ENCODE peak calls at places on chromosome 22, in seven cellular contexts. K is AG04450; H is naive thymus-derived CD4-positive, alpha-beta T cell; L is midbrain; J is HEK293T; N is KG1; W is fibroblast of pulmonary artery. Y is an unnamed sample.

GRCh38 chr22:27810566-27810965 is 9.0 kb upstream of the MN1 start:
- DNase-seq in W (peak), N (no peak), K (peak), L (no peak), H (no peak), J (no peak), Y (no peak)

GRCh38 chr22:50233223-50233622 is 11.6 kb downstream of the TUBGCP6 start:
- DNase-seq in K (no peak), W (no peak), N (no peak), J (no peak), L (no peak), H (no peak), Y (no peak)

GRCh38 chr22:27986937-27987336 is 67.9 kb upstream of the PITPNB start:
- DNase-seq in N (no peak), W (no peak), K (no peak), J (no peak), H (no peak), L (no peak), Y (no peak)

GRCh38 chr22:45376009-45376408 is 37.4 kb downstream of the SMC1B start:
- DNase-seq in H (no peak), W (no peak), L (no peak), K (no peak), N (no peak), J (no peak), Y (no peak)

GRCh38 chr22:45268167-45268957 is 16.4 kb upstream of the UPK3A start:
- DNase-seq in L (no peak), H (no peak), J (peak), N (no peak), W (no peak), K (no peak), Y (peak)

GRCh38 chr22:38462960-38463784 is 4.7 kb upstream of the KDELR3 start:
- DNase-seq in L (no peak), J (peak), W (no peak), N (no peak), H (no peak), K (no peak), Y (no peak)

GRCh38 chr22:50074551-50075042 is 10.6 kb downstream of the MLC1 start:
- DNase-seq in N (no peak), H (no peak), W (no peak), J (no peak), K (no peak), L (peak), Y (no peak)

GRCh38 chr22:21054714-21055563 is 9.2 kb downstream of the LRRC74B start:
- DNase-seq in H (no peak), L (no peak), J (no peak), K (no peak), W (no peak), N (no peak), Y (no peak)

GRCh38 chr22:49307870-49308269 is 519.8 kb downstream of the BRD1 start:
- DNase-seq in L (no peak), H (no peak), J (no peak), N (no peak), W (no peak), K (no peak), Y (peak)

GRCh38 chr22:23245045-23245798 is 64.9 kb downstream of the BCR start:
- DNase-seq in N (no peak), K (no peak), L (no peak), W (no peak), H (no peak), J (no peak), Y (no peak)

GRCh38 chr22:41822289-41823057 is 10.4 kb upstream of the SREBF2 start:
- DNase-seq in H (peak), K (no peak), W (peak), L (peak), J (peak), N (no peak), Y (no peak)

GRCh38 chr22:30238661-30239420 is 7.7 kb downstream of the LIF start:
- DNase-seq in H (no peak), J (no peak), N (no peak), K (peak), W (peak), L (no peak), Y (no peak)

GRCh38 chr22:33210129-33210784 is 152.1 kb upstream of the SYN3 start:
- DNase-seq in K (no peak), W (peak), N (peak), J (peak), H (no peak), L (no peak), Y (no peak)

GRCh38 chr22:25388866-25389540 is 169.6 kb downstream of the CRYBB2 start:
- DNase-seq in W (no peak), K (no peak), H (no peak), N (no peak), L (peak), J (no peak), Y (no peak)

GRCh38 chr22:23565942-23566715 is 14.0 kb downstream of the IGLL1 start:
- DNase-seq in J (peak), W (no peak), K (no peak), N (no peak), H (no peak), L (no peak), Y (no peak)

GRCh38 chr22:31039393-31039792 is 41.7 kb upstream of the SMTN start:
- DNase-seq in N (no peak), W (peak), H (no peak), J (no peak), K (peak), L (no peak), Y (no peak)

GRCh38 chr22:40898850-40899357 is 37.0 kb upstream of the DNAJB7 start:
- DNase-seq in L (peak), J (peak), W (peak), K (peak), N (peak), H (peak), Y (no peak)

GRCh38 chr22:41681616-41682015 is 7.1 kb downstream of the SNU13 start:
- DNase-seq in J (no peak), W (no peak), N (no peak), H (no peak), L (no peak), K (no peak), Y (no peak)

GRCh38 chr22:20641198-20641892 is 132.6 kb upstream of the SERPIND1 start:
- DNase-seq in N (no peak), L (no peak), K (no peak), J (no peak), H (no peak), W (no peak), Y (no peak)

GRCh38 chr22:28883917-28884753 is 763 bp downstream of the ZNRF3 start:
- DNase-seq in L (no peak), K (no peak), N (no peak), W (peak), J (peak), H (peak), Y (peak)

GRCh38 chr22:33247758-33248157 is 189.6 kb upstream of the SYN3 start:
- DNase-seq in H (no peak), N (no peak), K (no peak), W (peak), J (no peak), L (no peak), Y (no peak)

GRCh38 chr22:28594784-28595324 is 84.8 kb downstream of the TTC28 start:
- DNase-seq in W (peak), J (peak), N (peak), L (peak), H (peak), K (peak), Y (no peak)

GRCh38 chr22:26558246-26558895 is 31.6 kb downstream of the TPST2 start:
- DNase-seq in W (peak), K (no peak), J (no peak), H (no peak), L (no peak), N (no peak), Y (no peak)

Y was measured in CD8-positive, alpha-beta memory T cell.